ENCODE peak calls at places on chromosomes 11 and 22, in six cellular contexts. One of them, this sample, is unnamed.

GRCh38 chr11:110903830-110904229 is 191.6 kb upstream of the ARHGAP20 start:
- DNase-seq in COR-L47: peak
- DNase-seq in EL: peak
- DNase-seq in heart left ventricle: no peak
- DNase-seq in EH: peak
- DNase-seq in OCI-LY7: no peak
- DNase-seq in this sample: no peak

GRCh38 chr11:104967493-104968364 is 645 bp downstream of the CASP4 start:
- DNase-seq in COR-L47: no peak
- DNase-seq in heart left ventricle: no peak
- DNase-seq in EH: peak
- DNase-seq in EL: peak
- DNase-seq in OCI-LY7: no peak
- DNase-seq in this sample: no peak

GRCh38 chr11:41622707-41623359 is 163.4 kb upstream of the LRRC4C start:
- DNase-seq in EH: no peak
- DNase-seq in heart left ventricle: no peak
- DNase-seq in EL: no peak
- DNase-seq in OCI-LY7: no peak
- DNase-seq in COR-L47: no peak
- DNase-seq in this sample: no peak

GRCh38 chr22:30803679-30804078 is 109.0 kb downstream of the OSBP2 start:
- DNase-seq in EH: no peak
- DNase-seq in OCI-LY7: no peak
- DNase-seq in COR-L47: no peak
- DNase-seq in heart left ventricle: no peak
- DNase-seq in EL: no peak
- DNase-seq in this sample: no peak

GRCh38 chr11:129119036-129119435 is 73.1 kb downstream of the ARHGAP32 start:
- DNase-seq in EL: no peak
- DNase-seq in OCI-LY7: no peak
- DNase-seq in heart left ventricle: no peak
- DNase-seq in EH: no peak
- DNase-seq in COR-L47: no peak
- DNase-seq in this sample: no peak

GRCh38 chr11:57644748-57645715 is 4.7 kb downstream of the YPEL4 start:
- DNase-seq in EH: peak
- DNase-seq in heart left ventricle: peak
- DNase-seq in COR-L47: peak
- DNase-seq in EL: peak
- DNase-seq in OCI-LY7: peak
- DNase-seq in this sample: peak

GRCh38 chr22:45335021-45335818 is 25.5 kb downstream of the FAM118A start:
- DNase-seq in COR-L47: no peak
- DNase-seq in OCI-LY7: no peak
- DNase-seq in heart left ventricle: peak
- DNase-seq in EL: no peak
- DNase-seq in EH: peak
- DNase-seq in this sample: no peak

GRCh38 chr11:57146301-57146700 is 35.5 kb upstream of the LRRC55 start:
- DNase-seq in COR-L47: no peak
- DNase-seq in OCI-LY7: no peak
- DNase-seq in EL: no peak
- DNase-seq in heart left ventricle: no peak
- DNase-seq in EH: no peak
- DNase-seq in this sample: no peak

GRCh38 chr11:66443602-66444001 is 5.0 kb upstream of the MRPL11 start:
- DNase-seq in OCI-LY7: no peak
- DNase-seq in EH: peak
- DNase-seq in COR-L47: no peak
- DNase-seq in heart left ventricle: no peak
- DNase-seq in EL: peak
- DNase-seq in this sample: no peak

GRCh38 chr11:69572861-69573260 is 68.1 kb upstream of the CCND1 start:
- DNase-seq in EL: no peak
- DNase-seq in EH: no peak
- DNase-seq in OCI-LY7: no peak
- DNase-seq in COR-L47: no peak
- DNase-seq in heart left ventricle: no peak
- DNase-seq in this sample: no peak